ENCODE peak calls at places on chromosomes 13 and 19, in four cellular contexts. S, Y, G and B are unnamed samples.

GRCh38 chr19:10554760-10555612 is 10.8 kb downstream of the KRI1 start:
- DNase-seq in S (no peak), Y (no peak), G (no peak), B (no peak)

GRCh38 chr19:11496391-11497163 is 9.1 kb downstream of the ZNF653 start:
- DNase-seq in S (peak; percentile 62), Y (no peak), G (peak; percentile 93), B (peak; percentile 57)

GRCh38 chr13:79398915-79399314 is 7.1 kb downstream of the RBM26 start:
- DNase-seq in S (no peak), Y (no peak), G (peak; percentile 36), B (no peak)

GRCh38 chr13:99155821-99156220 is 44.8 kb upstream of the UBAC2 start:
- DNase-seq in S (no peak), Y (no peak), G (no peak), B (no peak)

GRCh38 chr13:31929031-31929770 is 102.4 kb upstream of the FRY start:
- DNase-seq in S (no peak), Y (no peak), G (no peak), B (no peak)

GRCh38 chr19:42216653-42217521 is 590 bp downstream of the DEDD2 start:
- DNase-seq in S (peak; percentile 15), Y (no peak), G (peak; percentile 61), B (peak; percentile 85)

GRCh38 chr13:87903568-87903967 is 232.4 kb downstream of the SLITRK5 start:
- DNase-seq in S (no peak), Y (no peak), G (no peak), B (no peak)

GRCh38 chr19:39502640-39503417 is 4.1 kb downstream of the DLL3 start:
- DNase-seq in S (peak; percentile 56), Y (no peak), G (peak; percentile 88), B (no peak)

GRCh38 chr13:94470126-94470525 is 9.4 kb downstream of the DCT start:
- DNase-seq in S (no peak), Y (no peak), G (no peak), B (no peak)

GRCh38 chr19:16640951-16641350 is 12.9 kb upstream of the MED26 start:
- DNase-seq in S (no peak), Y (no peak), G (no peak), B (no peak)

GRCh38 chr13:35597451-35597850 is 121.0 kb upstream of the MAB21L1 start:
- DNase-seq in S (no peak), Y (no peak), G (no peak), B (no peak)

GRCh38 chr13:107034236-107034635 is 466.3 kb upstream of the ARGLU1 start:
- DNase-seq in S (no peak), Y (no peak), G (no peak), B (no peak)

GRCh38 chr19:5480427-5480836 is 25.2 kb downstream of the ZNRF4 start:
- DNase-seq in S (peak; percentile 30), Y (no peak), G (peak; percentile 64), B (peak; percentile 19)

GRCh38 chr13:110812111-110812868 is 98.8 kb downstream of the ING1 start:
- DNase-seq in S (no peak), Y (no peak), G (no peak), B (no peak)

GRCh38 chr19:42619271-42619670 is 24.5 kb upstream of the CEACAM8 start:
- DNase-seq in S (no peak), Y (no peak), G (no peak), B (no peak)

GRCh38 chr13:110334841-110335490 is 27.9 kb downstream of the COL4A2 start:
- DNase-seq in S (no peak), Y (no peak), G (no peak), B (no peak)

GRCh38 chr13:104143760-104144406 is 1077.7 kb upstream of the SLC10A2 start:
- DNase-seq in S (no peak), Y (no peak), G (no peak), B (no peak)

GRCh38 chr13:32947886-32948285 is 68.3 kb upstream of the KL start:
- DNase-seq in S (no peak), Y (no peak), G (no peak), B (no peak)

GRCh38 chr13:21326155-21327030 is 132.7 kb downstream of the ZDHHC20 start:
- DNase-seq in S (no peak), Y (no peak), G (no peak), B (peak; percentile 69)

GRCh38 chr19:11693505-11694499 is 44.9 kb downstream of the ZNF823 start:
- DNase-seq in S (peak; percentile 85), Y (no peak), G (peak; percentile 64), B (peak; percentile 44)

GRCh38 chr13:50672025-50672424 is 171.5 kb downstream of the DLEU7 start:
- DNase-seq in S (peak; percentile 86), Y (no peak), G (no peak), B (no peak)

GRCh38 chr13:28297341-28297740 is 159.0 kb downstream of the PAN3 start:
- DNase-seq in S (no peak), Y (no peak), G (no peak), B (no peak)

GRCh38 chr13:36509369-36509768 is 77.1 kb downstream of the CCNA1 start:
- DNase-seq in S (no peak), Y (no peak), G (no peak), B (no peak)

GRCh38 chr19:54677217-54677616 is 14.4 kb downstream of the LILRB4 start:
- DNase-seq in S (no peak), Y (no peak), G (peak; percentile 32), B (no peak)

GRCh38 chr13:68185767-68186166 is 955.6 kb upstream of the PCDH9 start:
- DNase-seq in S (no peak), Y (no peak), G (no peak), B (no peak)

GRCh38 chr19:2288010-2288742 is 6.2 kb upstream of the PEAK3 start:
- DNase-seq in S (no peak), Y (no peak), G (no peak), B (no peak)
- TF ChIP-seq USF2 in S (no peak), Y (no peak), G (no peak), B (no peak)

DNA sequence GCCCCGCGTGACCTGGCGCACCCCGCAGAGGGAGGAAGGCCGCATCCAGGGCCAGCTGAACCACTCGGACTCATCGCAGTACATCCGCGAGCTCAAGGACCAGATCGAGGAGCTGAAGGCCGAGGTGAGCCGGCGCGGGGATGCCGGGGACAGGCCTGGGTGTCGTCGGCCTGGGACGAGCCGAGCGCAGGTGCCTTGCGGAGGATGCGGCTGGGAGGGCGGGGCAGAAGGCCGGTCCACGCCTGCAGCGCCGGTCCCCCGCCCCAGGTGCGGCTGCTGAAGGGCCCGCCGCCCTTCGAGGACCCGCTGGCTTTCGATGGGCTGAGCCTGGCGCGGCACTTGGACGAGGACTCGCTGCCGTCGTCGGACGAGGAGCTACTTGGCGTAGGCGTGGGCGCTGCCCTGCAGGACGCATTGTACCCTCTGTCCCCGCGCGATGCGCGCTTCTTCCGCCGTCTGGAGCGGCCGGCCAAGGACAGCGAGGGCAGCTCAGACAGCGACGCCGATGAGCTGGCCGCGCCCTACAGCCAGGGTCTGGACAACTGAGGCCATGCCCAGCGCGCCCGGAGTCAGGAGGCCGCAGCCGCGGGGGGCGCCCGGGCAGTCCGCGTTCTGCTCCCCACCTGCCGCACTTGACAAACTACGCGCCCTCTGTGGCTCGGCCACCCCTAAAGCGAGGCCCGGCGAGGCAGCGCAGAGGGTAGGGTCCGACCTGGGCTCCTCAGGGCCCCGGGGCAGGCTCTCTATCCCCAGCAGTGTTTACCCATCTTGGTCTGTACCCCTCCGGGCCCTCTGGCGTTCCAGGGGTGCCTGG is 10.8 kb downstream of the PRR36 start:
- DNase-seq in S (no peak), Y (no peak), G (peak; percentile 46), B (peak; percentile 82)
- TF ChIP-seq BRCA1 in S (no peak), Y (no peak), G (no peak), B (no peak)

GRCh38 chr13:40814803-40815202 is 25.4 kb downstream of the SLC25A15 start:
- DNase-seq in S (no peak), Y (no peak), G (no peak), B (no peak)

GRCh38 chr13:40813662-40814454 is 24.4 kb downstream of the SLC25A15 start:
- DNase-seq in S (peak; percentile 30), Y (no peak), G (peak; percentile 12), B (peak; percentile 57)

GRCh38 chr13:40812102-40812501 is 22.7 kb downstream of the SLC25A15 start:
- DNase-seq in S (no peak), Y (no peak), G (no peak), B (no peak)

GRCh38 chr13:40809471-40809870 is 20.1 kb downstream of the SLC25A15 start:
- DNase-seq in S (no peak), Y (no peak), G (no peak), B (no peak)

DNA sequence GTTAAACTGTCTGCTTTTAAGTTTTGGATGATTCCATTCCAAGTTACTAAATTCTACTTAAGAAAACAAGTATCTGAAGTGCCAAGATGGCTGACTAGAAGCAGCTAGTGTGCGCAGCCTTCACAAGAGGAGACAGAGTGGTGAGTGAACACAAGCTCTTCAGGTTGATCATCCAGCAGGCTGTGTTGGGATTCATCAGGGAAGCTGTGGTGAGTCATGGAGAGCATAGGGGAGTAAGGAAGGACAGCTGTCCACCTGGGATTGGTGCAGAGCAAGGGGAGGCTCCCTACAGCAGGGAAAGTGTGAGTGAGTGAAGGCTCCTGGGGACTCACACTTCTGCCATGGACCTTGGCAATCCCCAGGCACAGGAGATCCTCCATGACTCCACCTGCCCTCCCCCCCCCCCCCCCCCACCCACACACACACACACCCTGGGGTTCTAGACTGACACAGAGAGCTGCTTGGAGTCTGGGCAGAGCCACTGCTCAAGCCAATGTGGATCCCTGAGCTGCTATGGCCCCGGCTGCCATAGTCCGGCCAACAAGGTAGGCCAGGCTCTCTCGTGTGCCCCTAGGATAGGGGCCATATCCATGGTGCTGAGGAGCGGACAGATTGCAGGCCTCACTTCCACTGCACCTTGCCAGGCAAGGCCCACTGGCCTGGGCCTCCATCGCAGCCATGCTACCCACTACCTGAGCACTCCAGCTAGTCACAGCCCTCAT is 23.5 kb downstream of the SLC25A15 start:
- DNase-seq in S (no peak), Y (no peak), G (no peak), B (no peak)
- TF ChIP-seq KDM1A in S (no peak), Y (no peak), G (no peak), B (no peak)

DNA sequence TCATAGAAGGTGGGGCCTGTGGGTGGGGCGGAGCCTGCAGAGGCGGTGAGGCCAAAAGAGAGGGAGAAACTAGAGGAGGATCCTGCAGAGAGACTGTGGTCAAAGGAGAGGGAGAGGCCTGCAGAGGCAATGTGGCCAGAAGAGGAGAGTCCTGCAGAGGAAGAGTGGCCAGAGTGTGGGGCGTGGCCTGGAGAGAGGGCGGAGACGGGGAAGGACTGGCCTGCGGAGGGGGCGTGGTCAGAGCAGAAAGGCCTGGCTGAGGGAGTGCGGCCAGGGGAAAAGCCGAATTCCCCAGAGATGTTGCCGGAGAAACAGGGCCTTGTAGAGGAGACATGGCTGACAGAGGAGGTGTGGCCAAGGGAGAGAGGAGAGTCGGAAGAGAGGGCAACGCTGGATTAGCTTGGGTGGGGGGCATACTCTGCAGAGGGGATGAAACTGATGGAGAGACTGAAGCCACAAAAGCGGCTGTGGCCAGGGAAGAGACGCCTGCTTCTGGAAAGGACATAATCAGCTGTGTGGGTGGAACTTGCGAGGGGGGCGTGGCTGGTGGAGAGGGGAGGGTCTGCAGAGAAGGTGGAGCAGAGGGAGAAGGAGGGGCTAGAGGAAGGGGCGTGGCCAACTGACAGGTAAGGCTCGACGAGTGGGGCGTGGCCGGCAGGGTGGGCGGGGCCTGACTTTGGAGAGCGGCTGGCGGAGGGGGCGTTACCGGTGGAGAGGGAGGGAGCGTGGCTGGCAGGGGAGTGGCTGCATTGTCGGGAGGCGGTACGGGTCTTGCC is 2.5 kb downstream of the PRR36 start:
- DNase-seq in S (peak; percentile 83), Y (peak; percentile 38), G (peak; percentile 97), B (peak; percentile 96)
- TF ChIP-seq USF2 in S (no peak), Y (no peak), G (no peak), B (no peak)

GRCh38 chr13:34087791-34088190 is 269.8 kb downstream of the RFC3 start:
- DNase-seq in S (no peak), Y (no peak), G (no peak), B (no peak)

GRCh38 chr13:34086281-34086680 is 268.3 kb downstream of the RFC3 start:
- DNase-seq in S (no peak), Y (peak; percentile 31), G (no peak), B (no peak)

GRCh38 chr13:34085199-34085598 is 267.2 kb downstream of the RFC3 start:
- DNase-seq in S (no peak), Y (no peak), G (no peak), B (no peak)
- TF ChIP-seq BRCA1 in S (no peak), Y (no peak), G (no peak), B (no peak)